ENCODE peak calls at places on chromosomes 16 and 17, in nine cellular contexts. R is prostate gland, W is tibial artery, X is B cell, G is dorsolateral prefrontal cortex, S is progenitor cell of endocrine pancreas, H is lower leg skin, M is uterus, A is NB4. J is an unnamed sample.

GRCh38 chr16:51155199-51155607 is 4.1 kb upstream of the SALL1 start:
- DNase-seq in R (no peak), W (no peak), X (no peak), G (no peak), S (no peak), H (no peak), M (peak; percentile 56), A (no peak), J (no peak)

GRCh38 chr17:69734656-69735055 is 320.2 kb downstream of the MAP2K6 start:
- DNase-seq in R (no peak), W (no peak), X (no peak), G (no peak), S (no peak), H (no peak), M (no peak), A (no peak), J (no peak)

GRCh38 chr17:29038511-29039300 is 4.2 kb upstream of the PIPOX start:
- DNase-seq in R (no peak), W (no peak), X (no peak), G (no peak), S (no peak), H (no peak), M (no peak), A (no peak), J (no peak)

GRCh38 chr17:1714488-1714979 is 4.4 kb upstream of the TLCD2 start:
- DNase-seq in R (peak; percentile 93), W (peak; percentile 100), X (peak; percentile 35), G (no peak), S (peak; percentile 86), H (peak; percentile 96), M (peak; percentile 98), A (peak; percentile 54), J (peak; percentile 99)

GRCh38 chr17:38815576-38816193 is 9.4 kb downstream of the CWC25 start:
- DNase-seq in R (no peak), W (no peak), X (no peak), G (no peak), S (no peak), H (no peak), M (no peak), A (peak; percentile 37), J (no peak)

GRCh38 chr16:56807011-56807675 is 57.9 kb upstream of the SLC12A3 start:
- DNase-seq in R (peak; percentile 53), W (no peak), X (no peak), G (no peak), S (no peak), H (no peak), M (no peak), A (no peak), J (no peak)

GRCh38 chr17:78374631-78375274 is 3.7 kb upstream of the PGS1 start:
- DNase-seq in R (no peak), W (no peak), X (no peak), G (no peak), S (no peak), H (no peak), M (no peak), A (no peak), J (no peak)

GRCh38 chr16:19419691-19420060 is 2.0 kb downstream of the TMC5 start:
- DNase-seq in R (no peak), W (no peak), X (no peak), G (no peak), S (no peak), H (no peak), M (no peak), A (no peak), J (no peak)

GRCh38 chr17:42252528-42253172 is 23.5 kb downstream of the STAT5B start:
- DNase-seq in R (no peak), W (no peak), X (no peak), G (no peak), S (no peak), H (no peak), M (no peak), A (no peak), J (no peak)

GRCh38 chr17:42253173-42253545 is 23.0 kb downstream of the STAT5B start:
- DNase-seq in R (no peak), W (no peak), X (no peak), G (no peak), S (no peak), H (no peak), M (no peak), A (no peak), J (no peak)

GRCh38 chr17:42253601-42254000 is 22.6 kb downstream of the STAT5B start:
- DNase-seq in R (no peak), W (no peak), X (no peak), G (no peak), S (no peak), H (no peak), M (no peak), A (no peak), J (no peak)

GRCh38 chr17:42249681-42250446 is 26.3 kb downstream of the STAT5B start:
- DNase-seq in R (no peak), W (no peak), X (no peak), G (no peak), S (no peak), H (no peak), M (no peak), A (peak; percentile 50), J (no peak)

GRCh38 chr17:42251115-42251514 is 25.1 kb downstream of the STAT5B start:
- DNase-seq in R (no peak), W (no peak), X (no peak), G (no peak), S (no peak), H (no peak), M (no peak), A (peak; percentile 67), J (no peak)
- TF ChIP-seq CTCF in R (no peak), W (no peak), X (no peak), G (no peak), S (peak; percentile 32), H (no peak), M (no peak), A (peak; percentile 29), J (peak; percentile 24)

GRCh38 chr16:47204736-47205499 is 61.2 kb upstream of the NETO2 start:
- DNase-seq in R (no peak), W (no peak), X (no peak), G (no peak), S (no peak), H (no peak), M (no peak), A (peak; percentile 12), J (no peak)
- TF ChIP-seq CTCF in R (no peak), W (no peak), X (no peak), G (peak; percentile 50), S (no peak), H (no peak), M (no peak), A (no peak), J (peak; percentile 30)

GRCh38 chr16:27229891-27230470 is 26.7 kb downstream of the KDM8 start:
- DNase-seq in R (no peak), W (no peak), X (no peak), G (no peak), S (no peak), H (no peak), M (no peak), A (no peak), J (no peak)

GRCh38 chr16:27228621-27229501 is 25.5 kb downstream of the KDM8 start:
- DNase-seq in R (no peak), W (no peak), X (no peak), G (no peak), S (no peak), H (no peak), M (no peak), A (peak; percentile 92), J (no peak)

GRCh38 chr16:27232061-27232841 is 28.9 kb downstream of the KDM8 start:
- DNase-seq in R (no peak), W (no peak), X (peak; percentile 65), G (no peak), S (no peak), H (no peak), M (no peak), A (peak; percentile 62), J (no peak)

GRCh38 chr16:27231692-27232060 is 28.4 kb downstream of the KDM8 start:
- DNase-seq in R (no peak), W (no peak), X (no peak), G (no peak), S (no peak), H (no peak), M (no peak), A (no peak), J (no peak)

GRCh38 chr16:27230562-27230991 is 27.3 kb downstream of the KDM8 start:
- DNase-seq in R (no peak), W (no peak), X (no peak), G (no peak), S (no peak), H (no peak), M (no peak), A (peak; percentile 94), J (no peak)
- TF ChIP-seq CTCF in R (no peak), W (no peak), X (no peak), G (no peak), S (peak; percentile 21), H (no peak), M (no peak), A (peak; percentile 50), J (no peak)

GRCh38 chr17:50533720-50534148 is 1.2 kb downstream of the EPN3 start:
- DNase-seq in R (peak; percentile 66), W (no peak), X (no peak), G (peak; percentile 46), S (no peak), H (no peak), M (peak; percentile 75), A (no peak), J (no peak)

GRCh38 chr17:50534979-50535326 is 2.4 kb downstream of the EPN3 start:
- DNase-seq in R (no peak), W (no peak), X (no peak), G (no peak), S (no peak), H (no peak), M (no peak), A (no peak), J (no peak)

GRCh38 chr17:50535407-50535806 is 2.9 kb downstream of the EPN3 start:
- DNase-seq in R (no peak), W (no peak), X (no peak), G (no peak), S (no peak), H (no peak), M (no peak), A (no peak), J (no peak)

GRCh38 chr17:50533185-50533584 is 650 bp downstream of the EPN3 start:
- DNase-seq in R (no peak), W (no peak), X (no peak), G (no peak), S (no peak), H (no peak), M (no peak), A (no peak), J (no peak)

DNA sequence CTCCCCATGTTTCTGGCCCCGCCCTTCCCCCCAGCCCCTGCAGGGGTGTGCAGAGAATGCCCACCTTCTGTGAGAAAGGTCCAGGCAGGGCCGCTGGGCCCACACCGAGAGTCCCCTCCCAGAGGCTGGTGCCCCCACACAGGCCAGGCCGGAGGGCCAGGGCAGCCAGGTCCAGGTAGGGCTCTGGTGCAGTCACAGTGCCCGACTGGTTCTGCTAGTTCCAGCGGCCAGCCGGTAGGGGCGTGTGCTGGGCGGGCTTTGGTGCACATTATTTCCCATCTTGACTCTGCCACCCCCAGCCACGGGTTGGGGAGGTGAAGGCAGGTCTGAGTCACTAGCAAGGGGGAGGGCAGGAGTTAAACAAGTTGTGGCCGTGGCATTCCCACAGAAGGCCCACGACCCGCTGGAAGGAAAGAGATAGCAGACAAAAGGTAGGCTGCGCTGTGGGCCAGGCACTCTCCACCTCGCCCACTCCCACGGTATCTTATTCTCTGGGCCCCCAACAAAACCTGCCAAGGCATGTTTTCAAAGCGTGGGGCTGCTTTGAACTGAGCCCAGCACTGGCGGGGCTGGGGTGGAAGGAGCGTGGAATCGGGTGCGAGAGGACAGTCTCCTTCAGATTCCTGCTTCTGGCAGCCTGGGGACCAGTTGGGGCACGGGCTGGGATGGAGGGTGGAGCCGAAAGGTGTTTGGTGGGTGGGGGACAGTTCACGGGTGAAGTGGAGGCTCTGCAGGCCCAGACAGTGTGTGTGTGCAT is 1.9 kb downstream of the EPN3 start:
- DNase-seq in R (peak; percentile 74), W (no peak), X (no peak), G (no peak), S (no peak), H (no peak), M (no peak), A (no peak), J (no peak)
- TF ChIP-seq CTCF in R (peak; percentile 73), W (no peak), X (peak; percentile 30), G (no peak), S (peak; percentile 60), H (no peak), M (no peak), A (no peak), J (no peak)

J was measured in osteocyte.